ENCODE peak calls at places on chromosomes 11 and 22, in eight cellular contexts. Y is CD4-positive, alpha-beta T cell; M is right cardiac atrium; J is IMR-90; U is CD8-positive, alpha-beta T cell; K is astrocyte; F is heart right ventricle; E is caudate nucleus. S is an unnamed sample.

GRCh38 chr11:69173326-69173725 is 17.6 kb downstream of the SMIM38 start:
- DNase-seq in F (no peak), K (no peak), J (no peak), U (no peak), E (no peak), M (no peak), Y (no peak), S (no peak)

GRCh38 chr22:50530857-50531545 is 1.2 kb upstream of the TYMP start:
- DNase-seq in M (peak), J (peak), Y (peak), F (peak), K (peak), E (no peak), U (peak), S (peak)

GRCh38 chr11:28900427-28900826 is 792.2 kb downstream of the METTL15 start:
- DNase-seq in U (no peak), M (no peak), E (no peak), K (no peak), J (no peak), Y (no peak), F (no peak), S (no peak)

GRCh38 chr11:251550-251949 is 14.8 kb downstream of the PSMD13 start:
- DNase-seq in F (no peak), K (no peak), Y (no peak), J (no peak), U (no peak), E (no peak), M (no peak), S (no peak)

GRCh38 chr11:89177691-89178231 is at the start of gene TYR:
- DNase-seq in E (no peak), J (no peak), M (no peak), U (no peak), Y (no peak), K (no peak), F (no peak), S (no peak)

GRCh38 chr11:90223248-90223585 is 368 bp upstream of the CHORDC1 start:
- DNase-seq in U (no peak), F (no peak), Y (no peak), J (no peak), K (no peak), M (no peak), E (no peak), S (no peak)

GRCh38 chr11:99934008-99934407 is 753.1 kb upstream of the ARHGAP42 start:
- DNase-seq in Y (no peak), M (no peak), F (no peak), U (no peak), J (no peak), E (no peak), K (peak), S (no peak)

GRCh38 chr11:16555956-16556355 is 182.5 kb upstream of the C11orf58 start:
- DNase-seq in F (no peak), K (no peak), E (no peak), Y (no peak), J (no peak), U (no peak), M (no peak), S (no peak)

GRCh38 chr11:66047541-66048365 is 1.2 kb downstream of the GAL3ST3 start:
- DNase-seq in J (no peak), M (no peak), F (no peak), K (peak), E (no peak), U (no peak), Y (no peak), S (no peak)

GRCh38 chr11:73240190-73240781 is 22.2 kb downstream of the P2RY2 start:
- DNase-seq in U (no peak), J (peak), K (peak), M (peak), F (peak), Y (no peak), E (no peak), S (peak)

GRCh38 chr11:118524356-118524755 is 2.9 kb upstream of the TTC36 start:
- DNase-seq in E (no peak), K (no peak), F (no peak), Y (no peak), U (no peak), J (no peak), M (no peak), S (no peak)

GRCh38 chr11:11476971-11477645 is 124.1 kb upstream of the CSNK2A3 start:
- DNase-seq in U (no peak), F (no peak), K (no peak), Y (no peak), E (no peak), J (no peak), M (no peak), S (no peak)
- H3K27ac ChIP-seq in U (no peak), F (no peak), K (no peak), Y (no peak), E (no peak), J (no peak), M (no peak), S (no peak)

DNA sequence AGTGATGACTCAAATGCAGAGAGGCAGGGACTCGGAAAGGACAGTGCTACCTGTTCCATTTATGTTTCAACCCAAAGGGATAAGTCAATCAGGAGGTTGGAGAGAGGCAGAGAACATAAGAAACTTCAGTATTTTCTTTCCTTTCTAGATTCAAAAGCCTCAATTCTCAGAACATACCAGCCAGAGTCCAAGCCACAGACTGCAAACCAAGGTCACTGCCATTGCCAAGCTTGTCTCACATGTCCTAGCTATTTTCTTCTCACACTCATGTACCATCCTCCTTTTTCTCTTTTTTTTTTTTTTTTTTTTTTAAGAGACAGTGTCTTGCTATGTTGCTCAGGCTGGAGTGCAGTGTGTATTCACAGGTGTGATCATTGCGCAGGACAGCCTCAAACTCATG is 111.7 kb upstream of the AKIP1 start:
- DNase-seq in Y (no peak), E (no peak), J (no peak), F (no peak), K (no peak), U (no peak), M (no peak), S (no peak)
- H3K27ac ChIP-seq in Y (no peak), E (no peak), J (no peak), F (peak), K (no peak), U (no peak), M (peak), S (peak)

GRCh38 chr22:17596226-17596625 is 32.3 kb downstream of the ATP6V1E1 start:
- DNase-seq in M (no peak), F (no peak), J (no peak), Y (no peak), U (no peak), E (no peak), K (no peak), S (no peak)
- H3K27ac ChIP-seq in M (no peak), F (no peak), J (no peak), Y (no peak), U (no peak), E (no peak), K (no peak), S (no peak)

GRCh38 chr11:124843616-124843910 is 21.7 kb upstream of the ROBO3 start:
- DNase-seq in K (no peak), J (no peak), E (no peak), M (no peak), F (no peak), U (no peak), Y (no peak), S (no peak)

GRCh38 chr11:124839972-124840621 is 25.1 kb upstream of the ROBO3 start:
- DNase-seq in F (no peak), E (no peak), K (no peak), M (no peak), Y (no peak), U (no peak), J (no peak), S (no peak)

GRCh38 chr11:124840666-124841065 is 24.6 kb upstream of the ROBO3 start:
- DNase-seq in Y (no peak), U (no peak), M (no peak), E (no peak), J (no peak), K (no peak), F (no peak), S (no peak)

GRCh38 chr11:124841186-124841585 is 24.0 kb upstream of the ROBO3 start:
- DNase-seq in F (no peak), M (no peak), J (no peak), K (no peak), Y (no peak), E (no peak), U (no peak), S (no peak)

DNA sequence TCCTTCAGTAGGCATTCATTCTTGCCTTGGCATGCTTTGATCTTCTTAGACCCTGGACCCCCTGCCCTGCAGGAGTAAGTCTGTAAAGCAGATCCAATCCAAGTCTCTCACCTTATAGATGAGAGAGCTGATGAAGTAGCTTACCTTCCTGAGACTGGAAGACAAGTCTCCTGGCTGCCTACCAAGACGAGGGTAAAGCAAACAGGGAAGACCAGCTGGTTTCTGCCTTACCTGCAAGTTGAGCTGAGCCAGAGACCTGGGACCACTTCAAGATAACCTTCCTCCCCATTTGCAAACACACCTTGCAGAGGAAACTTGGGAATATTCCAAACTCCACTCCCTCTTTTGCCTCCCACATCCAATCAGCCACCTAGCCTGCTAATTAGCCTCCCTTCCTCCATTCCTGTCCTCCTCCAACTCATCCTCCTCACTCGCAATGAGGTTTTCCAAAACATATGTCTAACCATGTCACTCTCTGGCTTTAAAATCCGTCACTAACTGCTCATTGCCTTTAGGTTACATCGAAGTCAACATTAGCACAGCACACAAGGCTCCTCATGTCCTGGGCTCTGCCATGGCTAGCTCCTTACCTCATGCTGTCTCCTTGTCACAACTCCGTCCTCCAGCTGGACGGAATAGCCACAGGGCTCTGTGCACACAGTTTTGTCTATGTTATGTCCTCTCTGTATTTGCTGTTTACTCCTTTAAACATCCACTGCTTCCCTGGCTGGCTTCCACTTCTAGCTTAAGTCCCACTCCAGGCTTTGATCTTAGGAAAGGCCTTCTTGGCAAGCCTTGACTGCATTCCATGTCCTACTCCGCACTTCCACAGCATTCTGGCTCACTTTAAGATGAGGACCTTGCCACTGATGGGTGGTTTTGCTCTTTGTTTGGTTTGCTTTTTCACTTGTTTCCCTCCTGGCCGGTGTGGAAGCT is 23.2 kb upstream of the ROBO3 start:
- DNase-seq in J (no peak), E (no peak), M (no peak), U (no peak), Y (no peak), F (no peak), K (no peak), S (no peak)
- H3K27ac ChIP-seq in J (no peak), E (no peak), M (no peak), U (no peak), Y (no peak), F (no peak), K (no peak), S (no peak)

GRCh38 chr22:27780161-27780575 is 21.4 kb downstream of the MN1 start:
- DNase-seq in U (no peak), Y (no peak), M (peak), J (no peak), K (peak), E (no peak), F (no peak), S (peak)

GRCh38 chr22:27777128-27777527 is 24.4 kb downstream of the MN1 start:
- DNase-seq in U (no peak), F (no peak), K (no peak), J (no peak), M (no peak), E (no peak), Y (no peak), S (no peak)

GRCh38 chr22:27778299-27779090 is 23.1 kb downstream of the MN1 start:
- DNase-seq in J (no peak), M (peak), Y (no peak), K (peak), F (no peak), E (peak), U (no peak), S (no peak)

GRCh38 chr22:27782065-27782464 is 19.5 kb downstream of the MN1 start:
- DNase-seq in E (no peak), Y (no peak), F (peak), J (no peak), K (no peak), U (no peak), M (peak), S (peak)

DNA sequence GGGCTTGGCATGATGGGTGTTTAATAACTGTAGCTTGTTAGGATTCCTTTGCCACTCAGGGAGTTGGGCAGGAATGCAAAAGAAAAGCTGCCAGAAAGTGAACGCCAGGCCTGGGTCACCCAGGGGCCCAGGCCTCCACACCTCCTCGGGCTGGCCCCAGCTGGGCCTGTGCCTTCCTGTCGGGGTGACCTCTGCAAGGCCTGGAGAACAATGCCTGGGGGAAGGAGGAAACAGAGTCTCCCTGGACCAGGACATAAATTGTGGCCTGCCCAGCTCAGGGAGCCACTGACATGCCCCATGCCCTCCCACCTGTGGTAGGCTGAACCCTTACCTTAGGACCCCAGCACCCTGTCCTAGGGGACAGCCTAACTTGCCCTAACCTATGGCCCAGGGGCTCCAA is 21.9 kb downstream of the MN1 start:
- DNase-seq in U (no peak), J (no peak), E (no peak), F (no peak), M (no peak), K (no peak), Y (no peak), S (no peak)
- H3K27ac ChIP-seq in U (no peak), J (no peak), E (no peak), F (peak), M (peak), K (peak), Y (no peak), S (peak)

GRCh38 chr11:47980093-47980906 is at the start of gene PTPRJ:
- DNase-seq in M (peak), J (peak), K (peak), Y (peak), U (peak), F (peak), E (peak), S (peak)

GRCh38 chr11:47980907-47981621 is 705 bp downstream of the PTPRJ start:
- DNase-seq in K (no peak), E (peak), U (peak), J (peak), Y (no peak), M (peak), F (peak), S (peak)

GRCh38 chr11:47979378-47980092 is 824 bp upstream of the PTPRJ start:
- DNase-seq in E (no peak), F (no peak), M (no peak), U (no peak), K (no peak), J (no peak), Y (no peak), S (no peak)

GRCh38 chr11:47983464-47984397 is 3.4 kb downstream of the PTPRJ start:
- DNase-seq in K (no peak), M (no peak), E (no peak), F (no peak), Y (no peak), U (no peak), J (peak), S (no peak)

GRCh38 chr11:47981667-47982404 is 1.5 kb downstream of the PTPRJ start:
- DNase-seq in U (peak), K (no peak), M (peak), J (no peak), Y (no peak), E (no peak), F (no peak), S (peak)
- H3K27ac ChIP-seq in U (peak), K (peak), M (no peak), J (peak), Y (no peak), E (no peak), F (peak), S (peak)

GRCh38 chr11:22657101-22657694 is 9.2 kb upstream of the GAS2 start:
- DNase-seq in J (no peak), E (no peak), U (no peak), M (no peak), K (no peak), Y (no peak), F (no peak), S (no peak)
- H3K27ac ChIP-seq in J (no peak), E (no peak), U (no peak), M (no peak), K (no peak), Y (no peak), F (no peak), S (no peak)

DNA sequence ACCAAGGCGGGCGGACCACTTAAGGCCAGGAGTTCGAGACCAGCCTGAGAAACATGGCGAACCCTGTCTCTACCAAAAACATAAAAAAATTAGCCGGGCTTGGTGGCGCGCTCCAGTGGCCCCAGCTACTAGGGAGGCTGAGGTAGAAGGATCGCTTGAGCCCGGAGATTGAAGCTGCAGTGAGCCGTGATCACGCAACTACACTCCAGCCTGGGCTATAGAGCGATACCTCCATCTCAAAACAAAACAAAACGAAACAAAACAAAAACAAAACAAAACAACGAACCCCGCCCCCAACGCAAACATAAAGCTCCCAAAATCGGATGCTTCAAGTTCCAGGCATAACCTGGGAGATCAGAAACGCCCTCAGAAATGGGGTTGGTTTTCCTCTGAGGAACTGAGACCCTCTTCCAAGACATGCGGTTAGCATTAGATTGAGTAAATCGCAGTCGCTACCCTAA is 564 bp downstream of the LRRC51 start:
- DNase-seq in J (no peak), E (no peak), F (no peak), K (no peak), Y (no peak), U (no peak), M (no peak), S (no peak)
- H3K27ac ChIP-seq in J (peak), E (peak), F (peak), K (peak), Y (peak), U (peak), M (peak), S (peak)

GRCh38 chr11:62505112-62505783 is 41.4 kb downstream of the AHNAK start:
- DNase-seq in K (no peak), Y (no peak), M (peak), E (no peak), F (peak), U (no peak), J (no peak), S (peak)

GRCh38 chr11:62508336-62509058 is 38.1 kb downstream of the AHNAK start:
- DNase-seq in E (peak), U (no peak), J (peak), Y (no peak), K (peak), M (peak), F (peak), S (peak)

GRCh38 chr11:62505784-62506145 is 40.8 kb downstream of the AHNAK start:
- DNase-seq in E (no peak), F (peak), J (no peak), M (peak), K (no peak), Y (no peak), U (no peak), S (no peak)

GRCh38 chr11:62507023-62507422 is 39.6 kb downstream of the AHNAK start:
- DNase-seq in U (no peak), E (no peak), M (no peak), K (no peak), J (no peak), Y (no peak), F (no peak), S (no peak)

GRCh38 chr11:62506413-62506940 is 40.1 kb downstream of the AHNAK start:
- DNase-seq in U (no peak), K (no peak), J (no peak), E (no peak), M (no peak), Y (no peak), F (no peak), S (no peak)
- H3K27ac ChIP-seq in U (no peak), K (no peak), J (no peak), E (no peak), M (peak), Y (no peak), F (peak), S (peak)

S was measured in left ventricle myocardium inferior.